ENCODE peak calls at places on chromosomes 7 and 10, in four cellular contexts. O is heart left ventricle, U is ascending aorta, P is GM23338. I is an unnamed sample.

GRCh38 chr7:20624666-20625385 is 9.4 kb downstream of the ABCB5 start:
- DNase-seq in P (peak; percentile 6), O (no peak), U (no peak), I (no peak)

GRCh38 chr7:93622036-93622714 is 47.7 kb upstream of the CALCR start:
- DNase-seq in O (peak; percentile 19), P (peak; percentile 69), U (no peak), I (no peak)

GRCh38 chr7:118195837-118196474 is 12.0 kb downstream of the LSM8 start:
- DNase-seq in U (no peak), P (peak; percentile 90), O (no peak), I (no peak)

GRCh38 chr7:143331179-143331825 is 15.4 kb downstream of the CLCN1 start:
- DNase-seq in U (no peak), P (no peak), O (no peak), I (no peak)

GRCh38 chr7:41003031-41003925 is 699.6 kb downstream of the INHBA start:
- DNase-seq in O (no peak), U (no peak), P (peak; percentile 80), I (no peak)

GRCh38 chr10:95835149-95835860 is 72.5 kb upstream of the CC2D2B start:
- DNase-seq in O (no peak), P (no peak), U (no peak), I (no peak)

GRCh38 chr10:59310324-59310914 is 51.9 kb downstream of the FAM13C start:
- DNase-seq in O (no peak), P (no peak), U (no peak), I (no peak)

GRCh38 chr10:43220971-43221418 is 45.9 kb downstream of the RASGEF1A start:
- DNase-seq in P (no peak), O (peak; percentile 4), U (no peak), I (no peak)

GRCh38 chr7:27156508-27156898 is at the start of gene HOXA7:
- DNase-seq in U (no peak), P (peak; percentile 84), O (no peak), I (peak; percentile 48)

GRCh38 chr10:62082729-62083412 is 181.4 kb downstream of the ARID5B start:
- DNase-seq in U (no peak), O (no peak), P (no peak), I (peak; percentile 57)

GRCh38 chr10:114681542-114681941 is 23.5 kb upstream of the ABLIM1 start:
- DNase-seq in P (no peak), U (no peak), O (peak; percentile 51), I (no peak)

GRCh38 chr10:50540069-50540825 is 83.5 kb downstream of the SGMS1 start:
- DNase-seq in U (no peak), O (no peak), P (no peak), I (no peak)

GRCh38 chr10:52956451-52956850 is 183.9 kb upstream of the MBL2 start:
- DNase-seq in U (no peak), O (no peak), P (no peak), I (no peak)

GRCh38 chr10:75696536-75696935 is 265.1 kb downstream of the LRMDA start:
- DNase-seq in O (no peak), U (no peak), P (no peak), I (no peak)

GRCh38 chr7:102469351-102469971 is 4.7 kb downstream of the LRWD1 start:
- DNase-seq in P (no peak), U (no peak), O (peak; percentile 20), I (peak; percentile 26)

GRCh38 chr7:17134786-17135185 is 163.7 kb upstream of the AHR start:
- DNase-seq in O (no peak), U (no peak), P (no peak), I (no peak)

GRCh38 chr7:36946401-36946739 is 222.1 kb upstream of the AOAH start:
- DNase-seq in P (no peak), O (no peak), U (no peak), I (no peak)

GRCh38 chr10:133444342-133445267 is 9.1 kb upstream of the SCART1 start:
- DNase-seq in U (no peak), P (no peak), O (no peak), I (no peak)

GRCh38 chr10:69145864-69146263 is 21.9 kb downstream of the VPS26A start:
- DNase-seq in P (no peak), O (no peak), U (no peak), I (no peak)

GRCh38 chr7:142796001-142796500 is 25.3 kb downstream of the PRSS2 start:
- DNase-seq in P (peak; percentile 43), O (no peak), U (no peak), I (no peak)

GRCh38 chr10:124791378-124792348 is at the start of gene EEF1AKMT2:
- DNase-seq in P (peak; percentile 92), O (peak; percentile 88), U (peak; percentile 20), I (peak; percentile 76)

GRCh38 chr7:192035-192649 is at the start of gene FAM20C:
- DNase-seq in P (peak; percentile 66), U (peak; percentile 25), O (peak; percentile 89), I (peak; percentile 87)

GRCh38 chr7:2166625-2167280 is 66.0 kb downstream of the MAD1L1 start:
- DNase-seq in O (no peak), U (no peak), P (no peak), I (no peak)

GRCh38 chr10:100656479-100656878 is 88.9 kb upstream of the PAX2 start:
- DNase-seq in U (no peak), P (peak; percentile 74), O (no peak), I (no peak)

GRCh38 chr7:24406818-24407226 is 122.8 kb downstream of the NPY start:
- DNase-seq in U (no peak), O (no peak), P (peak; percentile 79), I (no peak)

GRCh38 chr7:155277385-155277994 is 20.2 kb upstream of the INSIG1 start:
- DNase-seq in P (no peak), O (no peak), U (no peak), I (no peak)

GRCh38 chr7:98866341-98866740 is 3.5 kb downstream of the TMEM130 start:
- DNase-seq in O (no peak), P (no peak), U (no peak), I (no peak)

GRCh38 chr7:156461881-156462665 is 178.5 kb upstream of the RNF32 start:
- DNase-seq in O (no peak), U (no peak), P (no peak), I (no peak)

GRCh38 chr10:49296382-49296781 is 2.6 kb upstream of the C10orf71 start:
- DNase-seq in P (no peak), U (no peak), O (peak; percentile 35), I (no peak)

GRCh38 chr10:2633630-2634029 is 433.7 kb upstream of the PFKP start:
- DNase-seq in O (no peak), P (no peak), U (no peak), I (no peak)

GRCh38 chr10:6347391-6347951 is 144.7 kb downstream of the PFKFB3 start:
- DNase-seq in P (no peak), U (no peak), O (no peak), I (no peak)
- H3K4me3 ChIP-seq in P (no peak overlapping the region), U (no peak overlapping the region), O (no peak overlapping the region), I (no peak overlapping the region)

GRCh38 chr7:73971701-73972341 is 56.2 kb upstream of the ELN start:
- DNase-seq in O (no peak), U (no peak), P (peak; percentile 86), I (no peak)
- TF ChIP-seq CTCF in O (no peak), U (no peak), P (peak; percentile 49), I (no peak)

GRCh38 chr7:43906327-43907010 is at the start of gene URGCP:
- DNase-seq in O (peak; percentile 55), U (no peak), P (peak; percentile 74), I (peak; percentile 57)

GRCh38 chr7:43904533-43905208 is 1.7 kb downstream of the URGCP start:
- DNase-seq in O (no peak), P (no peak), U (no peak), I (no peak)

GRCh38 chr7:43905954-43906326 is 456 bp downstream of the URGCP start:
- DNase-seq in P (peak; percentile 77), U (no peak), O (peak; percentile 42), I (peak; percentile 66)

GRCh38 chr7:43902542-43903054 is 3.8 kb downstream of the URGCP start:
- DNase-seq in O (no peak), P (no peak), U (no peak), I (no peak)

GRCh38 chr7:43905209-43905946 is 1.0 kb downstream of the URGCP start:
- DNase-seq in P (peak; percentile 63), U (no peak), O (no peak), I (no peak)
- H3K27ac ChIP-seq in P (no peak overlapping the region), U (peak overlapping the region; percentile 90), O (peak overlapping the region; percentile 93), I (peak overlapping the region; percentile 93)

GRCh38 chr7:120421151-120421651 is 148.2 kb downstream of the KCND2 start:
- DNase-seq in P (no peak), U (no peak), O (no peak), I (no peak)
- H3K4me3 ChIP-seq in P (no peak overlapping the region), U (no peak overlapping the region), O (no peak overlapping the region), I (no peak overlapping the region)